ENCODE peak calls at places on chromosomes 16 and 17, in six cellular contexts. F, M, B, Z, Y and V are unnamed samples.

GRCh38 chr16:69926241-69926640 is 24.9 kb upstream of the CLEC18A start:
- DNase-seq in F (no peak), M (no peak), B (no peak), Z (no peak), Y (no peak), V (no peak)

GRCh38 chr17:63171428-63172205 is 205.6 kb downstream of the TANC2 start:
- DNase-seq in F (peak), M (no peak), B (no peak), Z (peak), Y (no peak), V (peak)

GRCh38 chr16:11139624-11140375 is 116.2 kb downstream of the SOCS1 start:
- DNase-seq in F (no peak), M (peak), B (no peak), Z (no peak), Y (no peak), V (no peak)

GRCh38 chr16:47507701-47508100 is 46.6 kb downstream of the PHKB start:
- DNase-seq in F (peak), M (no peak), B (peak), Z (no peak), Y (no peak), V (no peak)

GRCh38 chr16:10646228-10646580 is 48.5 kb downstream of the TEKT5 start:
- DNase-seq in F (no peak), M (no peak), B (no peak), Z (no peak), Y (no peak), V (no peak)

GRCh38 chr16:82954224-82954929 is 327.6 kb downstream of the CDH13 start:
- DNase-seq in F (peak), M (no peak), B (no peak), Z (peak), Y (no peak), V (no peak)

GRCh38 chr16:16997349-16997748 is 473.4 kb downstream of the XYLT1 start:
- DNase-seq in F (no peak), M (no peak), B (no peak), Z (no peak), Y (no peak), V (no peak)

GRCh38 chr17:5527647-5528250 is 41.4 kb downstream of the MIS12 start:
- DNase-seq in F (no peak), M (no peak), B (no peak), Z (no peak), Y (peak), V (no peak)

GRCh38 chr17:79169861-79170260 is 95.2 kb downstream of the ENGASE start:
- DNase-seq in F (no peak), M (no peak), B (no peak), Z (no peak), Y (no peak), V (no peak)

GRCh38 chr16:82658796-82659195 is 32.0 kb downstream of the CDH13 start:
- DNase-seq in F (no peak), M (no peak), B (no peak), Z (no peak), Y (no peak), V (peak)

GRCh38 chr16:56608876-56609462 is 585 bp downstream of the MT2A start:
- DNase-seq in F (no peak), M (peak), B (no peak), Z (no peak), Y (no peak), V (no peak)

GRCh38 chr17:9938764-9939163 is 33.7 kb upstream of the RCVRN start:
- DNase-seq in F (no peak), M (no peak), B (no peak), Z (no peak), Y (no peak), V (no peak)

GRCh38 chr17:22278302-22279275 is 586.3 kb downstream of the KCNJ18 start:
- DNase-seq in F (no peak), M (no peak), B (no peak), Z (no peak), Y (peak), V (no peak)

GRCh38 chr17:78933959-78934568 is 8.9 kb upstream of the TIMP2 start:
- DNase-seq in F (peak), M (no peak), B (peak), Z (peak), Y (peak), V (peak)

GRCh38 chr17:7588553-7589203 is 1.2 kb downstream of the SOX15 start:
- DNase-seq in F (no peak), M (no peak), B (peak), Z (no peak), Y (no peak), V (no peak)

GRCh38 chr16:64391009-64391663 is 730.7 kb downstream of the CDH11 start:
- DNase-seq in F (peak), M (no peak), B (peak), Z (no peak), Y (no peak), V (no peak)

GRCh38 chr16:23227529-23227928 is 45.0 kb downstream of the SCNN1G start:
- DNase-seq in F (no peak), M (no peak), B (no peak), Z (no peak), Y (no peak), V (no peak)

GRCh38 chr17:81386646-81387234 is 8.5 kb upstream of the BAHCC1 start:
- DNase-seq in F (no peak), M (no peak), B (no peak), Z (peak), Y (peak), V (no peak)

GRCh38 chr16:75477680-75478473 is 13.4 kb upstream of the TMEM170A start:
- DNase-seq in F (no peak), M (no peak), B (peak), Z (no peak), Y (no peak), V (no peak)

GRCh38 chr16:22627043-22627442 is 116.4 kb downstream of the NPIPB5 start:
- DNase-seq in F (no peak), M (no peak), B (no peak), Z (no peak), Y (no peak), V (no peak)

GRCh38 chr16:3963203-3963602 is 82.7 kb upstream of the CREBBP start:
- DNase-seq in F (no peak), M (peak), B (no peak), Z (peak), Y (no peak), V (no peak)

GRCh38 chr16:4306439-4307214 is 9.2 kb upstream of the GLIS2 start:
- DNase-seq in F (no peak), M (peak), B (no peak), Z (no peak), Y (no peak), V (no peak)

GRCh38 chr16:4320571-4321137 is 4.8 kb downstream of the GLIS2 start:
- DNase-seq in F (no peak), M (no peak), B (peak), Z (no peak), Y (no peak), V (no peak)

GRCh38 chr17:66724581-66725341 is 110.2 kb upstream of the CACNG5 start:
- DNase-seq in F (peak), M (no peak), B (no peak), Z (peak), Y (no peak), V (no peak)

GRCh38 chr17:13943859-13944258 is 125.4 kb upstream of the COX10 start:
- DNase-seq in F (no peak), M (no peak), B (no peak), Z (no peak), Y (no peak), V (no peak)

GRCh38 chr16:85986931-85987749 is 88.2 kb downstream of the IRF8 start:
- DNase-seq in F (no peak), M (peak), B (no peak), Z (no peak), Y (no peak), V (no peak)

GRCh38 chr16:85008267-85008666 is 3.1 kb downstream of the ZDHHC7 start:
- DNase-seq in F (no peak), M (no peak), B (no peak), Z (no peak), Y (no peak), V (no peak)

GRCh38 chr17:40095944-40096791 is 4.2 kb downstream of the NR1D1 start:
- DNase-seq in F (no peak), M (peak), B (no peak), Z (no peak), Y (no peak), V (no peak)

GRCh38 chr17:68578236-68578635 is 22.9 kb downstream of the FAM20A start:
- DNase-seq in F (no peak), M (no peak), B (no peak), Z (peak), Y (no peak), V (no peak)

GRCh38 chr17:36736201-36737156 is 135.1 kb downstream of the MRM1 start:
- DNase-seq in F (no peak), M (no peak), B (no peak), Z (no peak), Y (no peak), V (no peak)

GRCh38 chr16:8346291-8346690 is 244.0 kb downstream of the TMEM114 start:
- DNase-seq in F (no peak), M (no peak), B (no peak), Z (no peak), Y (no peak), V (no peak)

GRCh38 chr17:63434951-63435571 is 11.0 kb downstream of the CYB561 start:
- DNase-seq in F (peak), M (peak), B (peak), Z (no peak), Y (peak), V (no peak)

GRCh38 chr17:79132271-79133064 is 57.8 kb downstream of the ENGASE start:
- DNase-seq in F (no peak), M (no peak), B (no peak), Z (no peak), Y (no peak), V (no peak)

GRCh38 chr17:31371511-31372097 is 19.9 kb upstream of the RAB11FIP4 start:
- DNase-seq in F (peak), M (no peak), B (no peak), Z (peak), Y (no peak), V (peak)

GRCh38 chr16:89216315-89217137 is 977 bp upstream of the ZNF778 start:
- DNase-seq in F (peak), M (peak), B (peak), Z (peak), Y (peak), V (peak)

GRCh38 chr17:76497979-76498885 is 3.0 kb downstream of the RHBDF2 start:
- DNase-seq in F (peak), M (no peak), B (peak), Z (peak), Y (peak), V (no peak)
- H3K4me3 ChIP-seq in F (no peak), M (no peak), B (no peak), Z (peak), Y (peak), V (no peak)

DNA sequence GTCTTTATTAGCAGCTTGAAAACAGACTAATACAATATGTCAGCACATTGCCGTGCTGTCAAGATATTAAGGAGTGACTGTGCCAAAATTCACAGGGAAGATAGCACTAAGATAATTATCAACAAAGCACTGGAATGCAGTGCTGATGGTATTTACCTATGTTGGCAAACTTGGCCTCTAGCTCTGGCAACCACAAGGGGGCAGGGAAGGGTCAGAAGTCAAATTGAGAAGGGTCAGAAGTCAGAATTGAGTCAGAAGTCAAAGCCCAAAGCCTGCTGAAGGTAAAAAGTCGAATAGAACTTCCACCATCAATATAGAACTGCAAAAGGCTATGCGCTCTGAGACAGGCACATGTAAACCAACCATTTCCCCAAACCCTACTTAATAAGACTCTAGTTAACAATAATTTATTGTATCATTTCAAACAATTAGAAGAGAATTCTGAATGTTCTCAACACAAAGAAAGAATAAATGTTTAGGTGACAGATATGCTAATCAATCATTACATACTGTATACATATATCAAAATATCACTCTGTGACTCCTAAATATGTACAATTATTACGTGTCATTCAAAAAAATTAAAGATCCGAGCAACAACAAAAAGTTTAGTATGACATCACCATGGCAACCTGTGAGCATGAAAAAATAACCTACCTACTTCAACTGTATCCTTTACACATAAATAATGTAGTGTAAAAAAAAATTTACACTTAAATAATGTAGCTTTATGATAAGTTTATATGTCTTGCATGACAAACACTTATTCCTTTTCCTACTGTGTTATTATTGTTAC is 916.1 kb downstream of the KCNJ2 start:
- DNase-seq in F (peak), M (no peak), B (peak), Z (peak), Y (no peak), V (no peak)
- TF ChIP-seq CTCF in F (peak), M (no peak), B (peak), Z (peak), Y (peak), V (peak)

GRCh38 chr17:82461827-82462524 is 3.4 kb downstream of the NARF start:
- DNase-seq in F (no peak), M (no peak), B (peak), Z (no peak), Y (no peak), V (no peak)

GRCh38 chr17:82457790-82458129 is 781 bp upstream of the NARF start:
- DNase-seq in F (no peak), M (no peak), B (no peak), Z (no peak), Y (no peak), V (no peak)

GRCh38 chr17:82458130-82458884 is at the start of gene NARF:
- DNase-seq in F (peak), M (peak), B (peak), Z (peak), Y (peak), V (peak)

GRCh38 chr17:82458885-82459424 is 414 bp downstream of the NARF start:
- DNase-seq in F (no peak), M (peak), B (no peak), Z (peak), Y (no peak), V (no peak)

GRCh38 chr17:82457071-82457789 is 1.3 kb upstream of the NARF start:
- DNase-seq in F (no peak), M (no peak), B (no peak), Z (no peak), Y (no peak), V (no peak)
- H3K4me3 ChIP-seq in F (peak), M (peak), B (peak), Z (peak), Y (peak), V (no peak)

GRCh38 chr17:75771334-75772281 is 6.6 kb upstream of the GALK1 start:
- DNase-seq in F (peak), M (no peak), B (peak), Z (no peak), Y (peak), V (no peak)
- TF ChIP-seq CTCF in F (peak), M (no peak), B (peak), Z (peak), Y (no peak), V (peak)

GRCh38 chr16:1493746-1494094 is 560 bp downstream of the TELO2 start:
- DNase-seq in F (no peak), M (no peak), B (no peak), Z (no peak), Y (no peak), V (no peak)

GRCh38 chr16:1492923-1493745 is at the start of gene TELO2:
- DNase-seq in F (peak), M (peak), B (peak), Z (peak), Y (peak), V (no peak)

GRCh38 chr16:1495281-1496262 is 2.4 kb downstream of the TELO2 start:
- DNase-seq in F (no peak), M (no peak), B (no peak), Z (no peak), Y (no peak), V (no peak)

GRCh38 chr16:1494129-1494640 is 1.0 kb downstream of the TELO2 start:
- DNase-seq in F (peak), M (no peak), B (peak), Z (peak), Y (peak), V (no peak)

DNA sequence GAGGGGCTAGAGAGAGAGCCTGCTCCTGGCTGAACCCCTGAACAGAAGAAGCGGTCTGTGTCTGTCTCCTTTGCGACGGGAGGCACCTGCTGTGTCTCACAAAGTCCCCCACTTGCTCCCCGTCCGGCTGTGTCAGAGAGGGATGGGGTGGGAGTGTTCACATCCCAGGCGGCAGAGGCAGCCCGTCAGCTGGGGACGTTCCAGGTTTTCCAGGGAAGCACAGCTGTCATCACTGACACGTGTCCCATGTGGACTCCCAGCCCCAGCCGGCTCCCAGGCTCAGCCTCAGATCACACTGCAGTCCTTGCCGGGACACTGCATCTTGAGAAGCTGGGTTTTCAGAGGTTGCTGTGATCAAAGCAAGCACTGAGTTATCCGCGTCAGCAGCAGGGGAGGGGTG is 1.6 kb downstream of the TELO2 start:
- DNase-seq in F (peak), M (no peak), B (no peak), Z (peak), Y (no peak), V (no peak)
- H3K4me3 ChIP-seq in F (no peak), M (no peak), B (no peak), Z (peak), Y (no peak), V (no peak)

GRCh38 chr16:66695935-66696668 is 441 bp downstream of the CMTM4 start:
- DNase-seq in F (no peak), M (peak), B (peak), Z (no peak), Y (peak), V (no peak)

GRCh38 chr16:66698046-66698445 is 1.5 kb upstream of the CMTM4 start:
- DNase-seq in F (no peak), M (no peak), B (no peak), Z (no peak), Y (no peak), V (no peak)

GRCh38 chr16:66699898-66700297 is 3.4 kb upstream of the CMTM4 start:
- DNase-seq in F (no peak), M (no peak), B (no peak), Z (no peak), Y (no peak), V (no peak)

GRCh38 chr16:66695474-66695934 is 1.0 kb downstream of the CMTM4 start:
- DNase-seq in F (no peak), M (no peak), B (no peak), Z (no peak), Y (no peak), V (no peak)

DNA sequence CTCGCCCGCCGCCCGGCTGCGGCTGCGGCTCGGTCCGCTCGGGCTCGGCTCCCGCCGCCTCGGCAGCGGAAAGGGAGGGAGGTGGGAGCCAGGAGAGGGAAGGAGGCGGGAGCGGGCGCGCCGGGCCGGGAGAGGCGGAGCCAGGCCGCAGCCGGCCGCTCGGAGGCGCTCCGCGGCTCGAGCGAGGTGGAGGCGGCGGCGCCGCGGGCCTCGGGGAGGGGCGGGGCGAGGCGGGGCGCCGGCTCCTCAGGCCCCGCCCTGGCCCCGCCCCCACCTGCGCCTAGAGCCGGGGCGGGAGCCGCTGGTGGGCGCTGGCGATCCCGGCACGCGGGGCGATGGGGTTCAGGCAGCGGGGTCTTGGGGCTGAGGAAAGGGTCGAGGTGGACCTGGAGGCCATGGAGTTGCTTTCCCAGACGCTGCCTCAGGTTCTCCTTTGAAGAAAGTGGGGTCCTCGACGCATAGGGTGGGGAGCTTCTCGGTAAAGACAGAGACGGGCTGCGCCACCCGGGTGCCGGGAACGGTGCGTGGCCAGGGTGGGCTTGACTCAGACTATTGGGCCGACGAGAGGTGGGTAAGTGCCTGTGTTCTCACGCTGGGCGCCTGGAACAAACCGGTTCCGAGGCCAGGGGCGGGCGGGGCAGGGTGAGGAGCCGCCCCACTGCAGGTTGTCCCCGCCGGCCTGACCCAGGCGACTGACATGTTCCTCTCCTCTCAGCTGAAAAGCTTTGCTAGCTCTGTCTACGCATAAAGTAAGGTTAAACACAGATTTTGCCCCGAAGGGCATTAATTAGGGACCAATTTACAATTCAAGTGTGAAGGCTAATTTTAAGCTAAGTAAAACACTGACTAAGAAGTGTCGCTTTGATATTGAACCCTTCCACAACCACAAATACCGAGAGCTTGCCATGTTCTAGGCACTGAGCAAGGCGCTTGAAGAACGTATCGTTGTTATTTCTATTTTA is at the start of gene CMTM4:
- DNase-seq in F (peak), M (peak), B (peak), Z (peak), Y (peak), V (peak)
- TF ChIP-seq CTCF in F (no peak), M (no peak), B (peak), Z (no peak), Y (peak), V (peak)